ENCODE peak calls at places on chromosomes 12 and 14, in six cellular contexts. Z is fibroblast of lung, Q is A549, I is astrocyte, H is nephron progenitor cell, R is type B pancreatic cell. Y is an unnamed sample.

GRCh38 chr14:55578511-55578910 is 1.5 kb upstream of the KTN1 start:
- DNase-seq in Z (no peak), Q (no peak), I (no peak), H (no peak), R (no peak), Y (no peak)

GRCh38 chr12:6606331-6607131 is 648 bp downstream of the CHD4 start:
- DNase-seq in Z (peak; percentile 34), Q (peak; percentile 62), I (no peak), H (peak; percentile 69), R (peak; percentile 71), Y (no peak)

GRCh38 chr12:16349132-16349463 is 1.7 kb downstream of the MGST1 start:
- DNase-seq in Z (peak; percentile 97), Q (peak; percentile 44), I (peak; percentile 88), H (no peak), R (no peak), Y (no peak)

GRCh38 chr12:2168808-2169207 is 116.0 kb downstream of the CACNA1C start:
- DNase-seq in Z (no peak), Q (no peak), I (peak; percentile 67), H (no peak), R (no peak), Y (no peak)

GRCh38 chr12:51368640-51369517 is 22.3 kb downstream of the GALNT6 start:
- DNase-seq in Z (no peak), Q (no peak), I (peak; percentile 84), H (no peak), R (no peak), Y (no peak)

GRCh38 chr12:111685322-111685810 is 390 bp downstream of the BRAP start:
- DNase-seq in Z (peak; percentile 6), Q (no peak), I (no peak), H (no peak), R (no peak), Y (no peak)

GRCh38 chr12:3921142-3921520 is 47.9 kb upstream of the PARP11 start:
- DNase-seq in Z (no peak), Q (no peak), I (no peak), H (no peak), R (no peak), Y (no peak)

GRCh38 chr14:99571303-99571986 is 32.6 kb downstream of the CCDC85C start:
- DNase-seq in Z (no peak), Q (no peak), I (no peak), H (peak; percentile 52), R (no peak), Y (no peak)

GRCh38 chr12:101891462-101891971 is 14.1 kb downstream of the DRAM1 start:
- DNase-seq in Z (peak; percentile 72), Q (no peak), I (peak; percentile 90), H (no peak), R (no peak), Y (no peak)

GRCh38 chr12:76820888-76821482 is 57.1 kb downstream of the ZDHHC17 start:
- DNase-seq in Z (peak; percentile 50), Q (peak; percentile 39), I (peak; percentile 22), H (peak; percentile 18), R (no peak), Y (no peak)

GRCh38 chr12:93846936-93847516 is 169.9 kb downstream of the CRADD start:
- DNase-seq in Z (no peak), Q (no peak), I (no peak), H (no peak), R (no peak), Y (no peak)

GRCh38 chr12:122743895-122744525 is 8.6 kb upstream of the DENR start:
- DNase-seq in Z (no peak), Q (no peak), I (no peak), H (no peak), R (no peak), Y (no peak)

GRCh38 chr12:108046135-108046534 is 83.0 kb upstream of the WSCD2 start:
- DNase-seq in Z (no peak), Q (no peak), I (no peak), H (no peak), R (no peak), Y (no peak)

GRCh38 chr14:77186911-77187648 is 5.5 kb downstream of the TMEM63C start:
- DNase-seq in Z (no peak), Q (no peak), I (peak; percentile 90), H (no peak), R (no peak), Y (peak; percentile 13)

GRCh38 chr12:103677341-103677740 is 90.3 kb downstream of the STAB2 start:
- DNase-seq in Z (no peak), Q (no peak), I (no peak), H (no peak), R (no peak), Y (no peak)

GRCh38 chr12:89225401-89225800 is 126.9 kb downstream of the DUSP6 start:
- DNase-seq in Z (peak; percentile 22), Q (no peak), I (peak; percentile 75), H (no peak), R (no peak), Y (peak; percentile 80)

GRCh38 chr12:39372929-39373328 is 70.0 kb downstream of the KIF21A start:
- DNase-seq in Z (no peak), Q (no peak), I (peak; percentile 2), H (no peak), R (no peak), Y (no peak)

GRCh38 chr12:53959314-53959713 is 4.6 kb downstream of the HOXC12 start:
- DNase-seq in Z (no peak), Q (no peak), I (no peak), H (no peak), R (no peak), Y (no peak)

DNA sequence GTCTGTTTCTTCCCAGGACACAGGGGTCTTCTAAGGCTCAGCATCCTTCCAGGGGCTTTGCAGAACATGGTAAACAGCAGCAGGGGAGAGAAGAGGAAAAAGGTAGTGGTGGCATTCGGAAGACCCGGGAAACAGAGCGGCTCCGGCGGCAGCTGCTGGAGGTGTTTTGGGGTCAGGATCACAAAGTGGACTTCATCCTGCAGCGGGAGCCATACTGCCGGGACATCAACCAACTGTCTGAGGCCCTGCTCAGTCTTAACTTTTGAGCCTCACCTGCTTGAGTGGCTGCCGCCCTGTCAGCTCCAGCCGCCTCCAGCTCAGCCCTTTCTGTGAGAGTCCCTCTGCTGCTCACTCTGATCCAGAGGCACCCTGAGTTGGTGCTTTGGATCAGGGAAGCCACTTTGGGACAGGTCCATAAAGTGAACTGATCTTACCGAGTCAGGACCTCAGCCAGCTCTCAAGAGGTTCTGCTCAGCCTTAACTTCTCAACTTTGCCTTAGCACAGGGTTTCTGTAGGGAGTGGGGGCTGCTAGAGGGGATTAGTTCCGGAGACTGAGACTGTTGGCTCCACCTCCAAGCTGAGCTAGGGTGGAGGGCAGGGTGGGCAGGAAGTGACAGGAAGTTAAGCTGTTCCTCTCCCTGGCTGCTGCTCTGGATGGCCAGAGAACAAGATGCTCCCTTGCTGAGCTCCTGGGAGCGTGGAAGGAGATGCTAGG is 5.4 kb downstream of the SDR39U1 start:
- DNase-seq in Z (no peak), Q (no peak), I (no peak), H (no peak), R (no peak), Y (no peak)
- TF ChIP-seq CTCF in Z (no peak), Q (no peak), I (no peak), H (peak; percentile 15), R (peak; percentile 34), Y (no peak)

GRCh38 chr12:82019533-82019932 is 260.4 kb upstream of the PPFIA2 start:
- DNase-seq in Z (no peak), Q (no peak), I (no peak), H (no peak), R (no peak), Y (no peak)
- TF ChIP-seq CTCF in Z (peak; percentile 16), Q (no peak), I (no peak), H (peak; percentile 28), R (peak; percentile 53), Y (peak; percentile 19)

DNA sequence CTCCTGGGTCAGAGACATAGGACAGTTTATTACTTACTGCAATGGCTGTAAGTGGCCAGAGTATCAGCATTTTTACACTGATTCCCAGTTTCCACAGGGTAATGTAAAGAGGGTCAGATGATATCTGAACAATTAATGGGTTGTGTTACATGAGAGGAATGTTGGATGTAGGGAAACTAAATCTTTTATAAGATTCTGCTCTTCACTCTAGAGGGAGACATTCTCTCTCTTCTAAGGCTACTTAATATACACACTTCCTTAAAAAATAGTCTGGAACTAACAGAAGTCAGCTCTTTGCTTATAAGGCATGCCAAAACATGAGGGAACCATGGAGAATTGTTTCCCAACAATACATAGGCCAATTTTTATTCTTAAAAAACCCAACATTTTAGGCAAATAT is 389.8 kb downstream of the ETNK1 start:
- DNase-seq in Z (peak; percentile 31), Q (no peak), I (no peak), H (no peak), R (no peak), Y (no peak)
- TF ChIP-seq CTCF in Z (no peak), Q (no peak), I (no peak), H (no peak), R (no peak), Y (no peak)

GRCh38 chr12:97047361-97047760 is 140.3 kb downstream of the NEDD1 start:
- DNase-seq in Z (no peak), Q (no peak), I (no peak), H (no peak), R (no peak), Y (no peak)

GRCh38 chr12:97048421-97049035 is 141.5 kb downstream of the NEDD1 start:
- DNase-seq in Z (no peak), Q (no peak), I (no peak), H (no peak), R (no peak), Y (no peak)

DNA sequence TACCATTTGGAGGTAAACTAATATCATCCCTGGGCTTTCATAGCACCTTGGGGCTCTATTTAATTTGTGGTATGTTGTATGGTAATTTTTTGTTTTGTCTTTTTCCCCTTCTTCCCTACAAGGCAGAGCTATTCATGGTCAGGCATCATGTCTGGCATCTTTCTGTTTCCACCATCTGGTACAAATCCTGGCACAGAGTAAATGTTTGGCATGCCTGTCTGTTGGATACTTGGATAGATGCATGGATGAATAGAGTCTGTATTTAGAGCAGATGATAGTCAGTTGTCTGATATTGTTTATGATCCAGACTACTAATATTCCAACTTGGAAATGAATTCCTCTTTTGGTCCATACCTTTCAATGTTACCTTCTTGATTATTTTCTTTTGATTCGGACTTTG is 139.8 kb downstream of the NEDD1 start:
- DNase-seq in Z (no peak), Q (no peak), I (no peak), H (no peak), R (no peak), Y (no peak)
- TF ChIP-seq CTCF in Z (no peak), Q (no peak), I (no peak), H (no peak), R (no peak), Y (no peak)

DNA sequence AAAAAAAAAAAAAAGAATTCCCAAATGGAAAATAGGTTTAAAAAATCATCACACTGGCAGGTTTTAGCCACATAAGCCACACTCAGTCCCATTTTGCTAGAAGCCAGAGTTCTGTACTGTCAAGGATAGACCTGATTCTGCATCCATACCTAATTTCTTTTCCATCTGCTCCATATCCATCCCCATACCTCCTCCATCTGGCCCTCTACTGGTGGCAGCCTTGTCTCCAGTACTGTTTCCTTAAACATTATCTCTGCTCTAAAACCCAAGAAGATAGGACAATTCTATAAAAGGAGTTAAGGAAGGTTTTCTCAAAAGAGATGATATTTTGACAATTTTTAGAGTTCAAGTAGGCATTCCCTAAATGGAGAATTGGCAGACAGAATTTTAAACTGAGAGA is 26.0 kb upstream of the RXYLT1 start:
- DNase-seq in Z (no peak), Q (peak; percentile 12), I (no peak), H (no peak), R (no peak), Y (no peak)
- TF ChIP-seq CTCF in Z (peak; percentile 12), Q (peak; percentile 12), I (peak; percentile 16), H (no peak), R (peak; percentile 37), Y (peak; percentile 28)